ENCODE peak calls at places on chromosome 11, in seven cellular contexts. V, T, N, E, Q, I and M are unnamed samples.

GRCh38 chr11:64065141-64065465 is 29.4 kb downstream of the FLRT1 start:
- DNase-seq in E (no peak), Q (no peak), T (no peak), I (no peak), N (no peak), V (no peak), M (no peak)

GRCh38 chr11:1375161-1375954 is 14.4 kb upstream of the BRSK2 start:
- DNase-seq in I (no peak), T (no peak), V (no peak), Q (no peak), N (no peak), E (no peak), M (no peak)

GRCh38 chr11:2741377-2742131 is 41.8 kb upstream of the KCNQ1OT1 start:
- DNase-seq in V (no peak), T (peak; percentile 92), I (peak; percentile 93), E (no peak), N (peak; percentile 60), Q (peak; percentile 74), M (peak; percentile 39)

GRCh38 chr11:130534525-130534924 is 86.1 kb downstream of the ADAMTS15 start:
- DNase-seq in T (no peak), E (no peak), I (no peak), N (no peak), V (no peak), Q (no peak), M (no peak)

GRCh38 chr11:75276696-75277095 is 36.1 kb downstream of the TPBGL start:
- DNase-seq in N (peak; percentile 6), Q (no peak), T (no peak), V (no peak), E (no peak), I (no peak), M (no peak)

GRCh38 chr11:57544566-57544965 is 7.2 kb downstream of the SMTNL1 start:
- DNase-seq in Q (no peak), I (no peak), V (no peak), T (no peak), N (no peak), E (no peak), M (no peak)

GRCh38 chr11:122746050-122746478 is 90.5 kb downstream of the UBASH3B start:
- DNase-seq in I (no peak), N (peak; percentile 25), Q (no peak), V (no peak), E (no peak), T (no peak), M (no peak)

GRCh38 chr11:1883342-1884122 is 8.2 kb downstream of the PRR33 start:
- DNase-seq in V (no peak), E (no peak), Q (no peak), T (no peak), N (peak; percentile 40), I (no peak), M (no peak)

GRCh38 chr11:37755526-37755925 is 1157.5 kb upstream of the RAG2 start:
- DNase-seq in N (no peak), E (no peak), Q (no peak), T (no peak), I (no peak), V (no peak), M (no peak)

GRCh38 chr11:8621147-8621546 is 27.1 kb upstream of the STK33 start:
- DNase-seq in E (no peak), I (no peak), N (no peak), Q (no peak), V (no peak), T (no peak), M (no peak)

GRCh38 chr11:27795955-27796861 is 96.0 kb upstream of the BDNF start:
- DNase-seq in N (no peak), I (no peak), T (no peak), Q (peak; percentile 9), V (no peak), E (peak; percentile 46), M (no peak)

GRCh38 chr11:118939412-118939915 is 13.7 kb upstream of the BCL9L start:
- DNase-seq in V (no peak), Q (no peak), N (no peak), I (no peak), T (no peak), E (no peak), M (no peak)

GRCh38 chr11:123654566-123655081 is at the start of gene SCN3B:
- DNase-seq in I (peak; percentile 71), V (no peak), Q (peak; percentile 61), N (peak; percentile 75), E (peak; percentile 73), T (peak; percentile 60), M (peak; percentile 21)

GRCh38 chr11:121351089-121351488 is 58.5 kb downstream of the SC5D start:
- DNase-seq in E (no peak), N (no peak), V (no peak), Q (no peak), I (no peak), T (no peak), M (no peak)

GRCh38 chr11:102305352-102306047 is 11.8 kb upstream of the BIRC3 start:
- DNase-seq in Q (no peak), E (no peak), T (no peak), V (no peak), I (no peak), N (no peak), M (no peak)

GRCh38 chr11:102309621-102310541 is 7.4 kb upstream of the BIRC3 start:
- DNase-seq in T (peak; percentile 56), I (no peak), Q (no peak), E (no peak), V (no peak), N (no peak), M (no peak)

GRCh38 chr11:102306817-102307814 is 10.2 kb upstream of the BIRC3 start:
- DNase-seq in E (no peak), V (no peak), N (no peak), T (no peak), Q (no peak), I (no peak), M (no peak)

GRCh38 chr11:102304686-102305085 is 12.6 kb upstream of the BIRC3 start:
- DNase-seq in E (no peak), N (no peak), I (no peak), T (no peak), V (no peak), Q (no peak), M (no peak)

DNA sequence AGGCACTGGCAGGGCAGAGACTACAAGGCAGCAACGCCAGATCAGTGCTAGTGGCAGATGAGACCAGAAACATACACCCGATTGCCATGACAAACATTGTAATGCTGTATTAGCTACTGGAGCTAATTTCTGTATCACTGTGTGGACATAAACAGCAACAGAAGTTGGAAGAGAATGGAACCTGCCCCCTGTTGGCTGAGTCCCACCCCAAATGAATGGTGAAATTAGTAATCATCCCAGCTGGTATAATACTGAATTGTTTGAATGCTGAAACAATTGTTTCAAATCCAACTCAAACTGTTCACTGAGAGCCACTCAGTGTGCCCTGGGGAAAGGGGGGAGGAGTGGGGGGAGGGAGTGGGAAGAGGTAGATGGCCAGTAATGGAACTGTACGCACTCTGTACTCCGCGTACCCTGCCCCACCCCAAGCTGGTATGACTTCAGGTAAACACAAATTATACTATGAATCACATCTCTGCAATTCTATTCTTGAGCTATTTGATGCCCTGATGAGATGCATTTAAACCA is 11.2 kb upstream of the BIRC3 start:
- DNase-seq in I (no peak), T (no peak), V (no peak), N (peak; percentile 87), Q (no peak), E (peak; percentile 64), M (no peak)
- H3K27ac ChIP-seq in I (no peak overlapping the region), T (no peak overlapping the region), V (peak overlapping the region; percentile 59), N (peak overlapping the region; percentile 55), Q (no peak overlapping the region), E (peak overlapping the region; percentile 20), M (no peak overlapping the region)

DNA sequence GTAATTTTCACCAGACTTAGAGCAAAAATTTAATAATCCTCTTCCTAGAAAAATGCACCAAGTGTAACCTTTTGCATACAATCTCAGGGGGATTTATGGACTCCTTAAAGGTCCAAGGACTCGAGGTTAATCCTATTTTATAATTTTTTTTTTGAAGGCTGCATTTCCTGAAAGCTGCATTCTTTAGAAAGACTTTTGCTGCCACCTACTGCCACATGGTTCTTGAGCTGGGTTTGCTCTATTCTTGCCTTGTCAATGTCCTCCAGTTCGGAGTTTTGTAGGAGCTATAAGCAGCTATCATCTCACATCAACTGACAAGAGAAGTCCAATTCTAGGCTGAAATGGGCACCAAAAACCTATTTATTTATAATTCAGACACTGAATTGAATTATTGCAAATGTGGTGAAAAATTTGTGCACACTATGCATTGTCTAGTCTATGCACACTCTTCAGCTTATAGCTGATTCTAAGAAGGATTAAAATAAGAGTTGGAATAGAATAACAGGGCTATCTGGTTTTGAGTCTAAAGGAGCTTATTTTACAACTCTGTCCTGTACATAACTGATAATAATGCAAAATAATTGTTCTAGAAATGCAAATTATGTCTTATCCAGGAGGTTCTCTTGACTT is 31.3 kb downstream of the TRAF6 start:
- DNase-seq in I (peak; percentile 76), T (peak; percentile 75), N (no peak), V (no peak), Q (peak; percentile 59), E (no peak), M (no peak)
- TF ChIP-seq CTCF in I (peak; percentile 77), T (peak; percentile 66), N (peak; percentile 57), V (peak; percentile 46), Q (peak; percentile 85), E (peak; percentile 39), M (peak; percentile 77)

GRCh38 chr11:12430351-12430750 is 53.0 kb downstream of the PARVA start:
- DNase-seq in E (no peak), V (no peak), I (peak; percentile 80), N (no peak), T (peak; percentile 66), Q (peak; percentile 77), M (no peak)
- H3K4me3 ChIP-seq in E (no peak overlapping the region), V (no peak overlapping the region), I (no peak overlapping the region), N (no peak overlapping the region), T (peak overlapping the region; percentile 4), Q (no peak overlapping the region), M (no peak overlapping the region)

GRCh38 chr11:62471603-62472002 is 52.8 kb downstream of the SCGB1A1 start:
- DNase-seq in I (no peak), T (no peak), N (no peak), V (no peak), E (no peak), Q (no peak), M (no peak)
- H3K27ac ChIP-seq in I (peak overlapping the region; percentile 92), T (no peak overlapping the region), N (no peak overlapping the region), V (peak overlapping the region; percentile 62), E (no peak overlapping the region), Q (no peak overlapping the region), M (no peak overlapping the region)

DNA sequence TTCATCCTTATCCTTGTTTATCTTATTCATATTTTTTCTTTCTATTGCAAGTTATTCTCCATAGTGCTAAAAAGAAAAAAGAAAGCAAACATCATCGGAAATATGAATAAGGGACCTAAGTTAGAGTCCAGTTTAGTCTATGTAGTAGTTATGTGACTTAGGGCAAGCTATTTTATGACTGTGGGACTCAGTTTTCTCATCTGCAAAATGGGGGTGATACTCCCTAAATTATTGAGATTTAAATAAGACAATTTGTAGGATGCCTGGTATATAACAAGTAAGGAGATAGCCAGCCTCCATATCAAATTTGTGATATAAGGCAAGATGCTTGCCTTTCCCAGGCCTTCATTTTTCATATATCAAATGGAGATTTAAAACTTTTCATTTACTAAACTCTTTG is 69.5 kb downstream of the MAML2 start:
- DNase-seq in E (no peak), I (no peak), Q (no peak), T (no peak), V (no peak), N (no peak), M (no peak)
- TF ChIP-seq CTCF in E (no peak), I (no peak), Q (no peak), T (no peak), V (no peak), N (no peak), M (no peak)